ENCODE peak calls at places on chromosomes 12 and 14, in seven cellular contexts. One of them, this sample, is unnamed. For H3K27me3, the result is how much of the 10 kb centered on the place peaks cover.

GRCh38 chr12:93502802-93503623 is 35.7 kb downstream of the MRPL42 start:
- DNase-seq in transverse colon: peak
- DNase-seq in PC-3: peak
- DNase-seq in IMR-90: peak
- DNase-seq in endothelial cell of umbilical vein: peak
- DNase-seq in heart right ventricle: no peak
- DNase-seq in cardiac muscle cell: peak
- DNase-seq in this sample: peak

GRCh38 chr14:99690636-99691035 is 6.5 kb downstream of the CYP46A1 start:
- DNase-seq in PC-3: no peak
- DNase-seq in endothelial cell of umbilical vein: no peak
- DNase-seq in transverse colon: no peak
- DNase-seq in IMR-90: no peak
- DNase-seq in heart right ventricle: no peak
- DNase-seq in cardiac muscle cell: no peak
- DNase-seq in this sample: no peak

GRCh38 chr12:14948672-14949071 is 10.3 kb upstream of the ERP27 start:
- DNase-seq in PC-3: peak
- DNase-seq in heart right ventricle: no peak
- DNase-seq in cardiac muscle cell: peak
- DNase-seq in IMR-90: peak
- DNase-seq in transverse colon: peak
- DNase-seq in endothelial cell of umbilical vein: peak
- DNase-seq in this sample: peak

GRCh38 chr12:86137936-86138335 is 118.3 kb downstream of the MGAT4C start:
- DNase-seq in IMR-90: peak
- DNase-seq in cardiac muscle cell: no peak
- DNase-seq in PC-3: peak
- DNase-seq in endothelial cell of umbilical vein: peak
- DNase-seq in heart right ventricle: no peak
- DNase-seq in transverse colon: no peak
- DNase-seq in this sample: peak

GRCh38 chr14:91365552-91365951 is 52.1 kb downstream of the CCDC88C start:
- DNase-seq in cardiac muscle cell: no peak
- DNase-seq in endothelial cell of umbilical vein: no peak
- DNase-seq in PC-3: no peak
- DNase-seq in heart right ventricle: no peak
- DNase-seq in transverse colon: no peak
- DNase-seq in IMR-90: no peak
- DNase-seq in this sample: no peak

GRCh38 chr12:32896438-32897275 is at the start of gene PKP2:
- DNase-seq in IMR-90: no peak
- DNase-seq in endothelial cell of umbilical vein: peak
- DNase-seq in PC-3: peak
- DNase-seq in transverse colon: peak
- DNase-seq in heart right ventricle: peak
- DNase-seq in cardiac muscle cell: peak
- DNase-seq in this sample: peak

GRCh38 chr12:27319394-27319793 is 13.2 kb upstream of the BMAL2 start:
- DNase-seq in IMR-90: peak
- DNase-seq in heart right ventricle: no peak
- DNase-seq in transverse colon: no peak
- DNase-seq in endothelial cell of umbilical vein: no peak
- DNase-seq in PC-3: peak
- DNase-seq in cardiac muscle cell: no peak
- DNase-seq in this sample: peak

GRCh38 chr14:105480165-105480564 is 5.5 kb downstream of the CRIP2 start:
- DNase-seq in heart right ventricle: no peak
- DNase-seq in transverse colon: no peak
- DNase-seq in PC-3: no peak
- DNase-seq in endothelial cell of umbilical vein: no peak
- DNase-seq in IMR-90: no peak
- DNase-seq in cardiac muscle cell: no peak
- DNase-seq in this sample: no peak

GRCh38 chr12:104399750-104400612 is 56.8 kb upstream of the CHST11 start:
- DNase-seq in transverse colon: no peak
- DNase-seq in heart right ventricle: no peak
- DNase-seq in PC-3: no peak
- DNase-seq in IMR-90: no peak
- DNase-seq in endothelial cell of umbilical vein: no peak
- DNase-seq in cardiac muscle cell: no peak
- DNase-seq in this sample: no peak

GRCh38 chr12:91741932-91742331 is 403.7 kb downstream of the BTG1 start:
- DNase-seq in transverse colon: no peak
- DNase-seq in heart right ventricle: no peak
- DNase-seq in PC-3: no peak
- DNase-seq in IMR-90: peak
- DNase-seq in endothelial cell of umbilical vein: no peak
- DNase-seq in cardiac muscle cell: no peak
- DNase-seq in this sample: no peak

GRCh38 chr12:132366341-132366861 is 37.0 kb upstream of the GALNT9 start:
- DNase-seq in endothelial cell of umbilical vein: no peak
- DNase-seq in IMR-90: no peak
- DNase-seq in transverse colon: no peak
- DNase-seq in cardiac muscle cell: no peak
- DNase-seq in heart right ventricle: no peak
- DNase-seq in PC-3: no peak
- DNase-seq in this sample: no peak

GRCh38 chr12:132364348-132364902 is 35.0 kb upstream of the GALNT9 start:
- DNase-seq in IMR-90: no peak
- DNase-seq in cardiac muscle cell: no peak
- DNase-seq in endothelial cell of umbilical vein: no peak
- DNase-seq in heart right ventricle: no peak
- DNase-seq in transverse colon: no peak
- DNase-seq in PC-3: no peak
- DNase-seq in this sample: no peak

GRCh38 chr12:132362966-132363660 is 33.7 kb upstream of the GALNT9 start:
- DNase-seq in IMR-90: no peak
- DNase-seq in PC-3: no peak
- DNase-seq in cardiac muscle cell: no peak
- DNase-seq in endothelial cell of umbilical vein: no peak
- DNase-seq in heart right ventricle: no peak
- DNase-seq in transverse colon: no peak
- DNase-seq in this sample: no peak

GRCh38 chr12:132363661-132364347 is 34.4 kb upstream of the GALNT9 start:
- DNase-seq in cardiac muscle cell: no peak
- DNase-seq in heart right ventricle: no peak
- DNase-seq in transverse colon: no peak
- DNase-seq in PC-3: no peak
- DNase-seq in endothelial cell of umbilical vein: no peak
- DNase-seq in IMR-90: no peak
- DNase-seq in this sample: no peak

DNA sequence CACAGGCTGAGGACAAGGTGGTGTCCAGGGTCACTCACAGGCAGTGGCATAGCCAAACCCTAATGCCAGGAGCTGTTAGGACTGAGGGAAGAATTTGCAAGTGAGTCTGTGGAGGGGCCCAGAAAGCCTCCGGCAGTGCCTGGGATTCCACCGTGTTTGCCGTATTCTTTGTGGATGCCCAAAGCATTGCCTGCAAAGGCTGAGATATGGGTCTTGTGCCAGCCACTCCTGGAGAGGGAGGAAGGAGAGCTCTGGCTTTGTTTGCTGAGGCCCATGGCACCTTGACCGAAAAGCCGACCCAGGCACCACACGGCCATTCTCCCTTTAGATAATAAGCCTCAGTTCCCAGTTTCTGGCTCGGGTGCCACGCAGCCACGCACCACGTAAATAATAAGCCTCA is 35.8 kb upstream of the GALNT9 start:
- DNase-seq in heart right ventricle: no peak
- DNase-seq in cardiac muscle cell: no peak
- DNase-seq in transverse colon: no peak
- DNase-seq in endothelial cell of umbilical vein: no peak
- DNase-seq in IMR-90: no peak
- DNase-seq in PC-3: no peak
- DNase-seq in this sample: no peak
- H3K27me3 ChIP-seq in heart right ventricle: under half
- H3K27me3 ChIP-seq in cardiac muscle cell: under half
- H3K27me3 ChIP-seq in transverse colon: under half
- H3K27me3 ChIP-seq in endothelial cell of umbilical vein: under half
- H3K27me3 ChIP-seq in IMR-90: under half
- H3K27me3 ChIP-seq in PC-3: under half
- H3K27me3 ChIP-seq in this sample: under half

GRCh38 chr12:53942467-53942997 is 3.9 kb downstream of the HOXC13 start:
- DNase-seq in heart right ventricle: no peak
- DNase-seq in cardiac muscle cell: no peak
- DNase-seq in IMR-90: no peak
- DNase-seq in transverse colon: no peak
- DNase-seq in endothelial cell of umbilical vein: no peak
- DNase-seq in PC-3: no peak
- DNase-seq in this sample: no peak
- H3K27me3 ChIP-seq in heart right ventricle: half or more
- H3K27me3 ChIP-seq in cardiac muscle cell: half or more
- H3K27me3 ChIP-seq in IMR-90: half or more
- H3K27me3 ChIP-seq in transverse colon: half or more
- H3K27me3 ChIP-seq in endothelial cell of umbilical vein: half or more
- H3K27me3 ChIP-seq in PC-3: under half
- H3K27me3 ChIP-seq in this sample: under half

DNA sequence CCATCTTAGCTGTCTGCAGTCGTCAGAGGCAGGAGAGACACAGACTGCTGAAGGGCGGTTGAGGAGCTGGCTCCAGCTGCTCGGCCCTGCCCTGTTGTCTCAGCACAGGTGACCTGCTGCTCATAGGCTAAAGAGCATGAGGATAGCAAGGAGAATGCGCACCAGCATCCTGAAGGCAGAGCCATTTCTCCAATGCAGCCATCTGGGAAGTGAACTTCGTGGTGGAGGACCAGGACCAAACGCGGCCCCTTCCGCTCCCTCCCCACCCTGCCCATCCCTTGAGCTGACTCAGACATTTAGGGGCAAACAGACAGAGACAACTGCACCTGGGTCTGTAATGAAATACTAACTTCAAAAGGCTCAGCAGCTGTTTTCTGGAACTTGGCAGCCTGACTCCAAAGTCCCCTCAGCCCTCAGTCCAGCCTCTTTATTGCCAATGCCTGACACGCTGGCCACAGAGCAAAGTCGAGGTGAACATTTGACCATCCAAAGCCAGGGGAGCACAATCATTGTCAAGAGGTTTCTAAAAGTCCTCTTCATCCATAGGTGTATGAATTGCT is 22.3 kb downstream of the FZD10 start:
- DNase-seq in IMR-90: no peak
- DNase-seq in heart right ventricle: no peak
- DNase-seq in endothelial cell of umbilical vein: no peak
- DNase-seq in PC-3: no peak
- DNase-seq in cardiac muscle cell: no peak
- DNase-seq in transverse colon: no peak
- DNase-seq in this sample: no peak
- H3K27me3 ChIP-seq in IMR-90: under half
- H3K27me3 ChIP-seq in heart right ventricle: under half
- H3K27me3 ChIP-seq in endothelial cell of umbilical vein: under half
- H3K27me3 ChIP-seq in PC-3: under half
- H3K27me3 ChIP-seq in cardiac muscle cell: under half
- H3K27me3 ChIP-seq in transverse colon: under half
- H3K27me3 ChIP-seq in this sample: under half

DNA sequence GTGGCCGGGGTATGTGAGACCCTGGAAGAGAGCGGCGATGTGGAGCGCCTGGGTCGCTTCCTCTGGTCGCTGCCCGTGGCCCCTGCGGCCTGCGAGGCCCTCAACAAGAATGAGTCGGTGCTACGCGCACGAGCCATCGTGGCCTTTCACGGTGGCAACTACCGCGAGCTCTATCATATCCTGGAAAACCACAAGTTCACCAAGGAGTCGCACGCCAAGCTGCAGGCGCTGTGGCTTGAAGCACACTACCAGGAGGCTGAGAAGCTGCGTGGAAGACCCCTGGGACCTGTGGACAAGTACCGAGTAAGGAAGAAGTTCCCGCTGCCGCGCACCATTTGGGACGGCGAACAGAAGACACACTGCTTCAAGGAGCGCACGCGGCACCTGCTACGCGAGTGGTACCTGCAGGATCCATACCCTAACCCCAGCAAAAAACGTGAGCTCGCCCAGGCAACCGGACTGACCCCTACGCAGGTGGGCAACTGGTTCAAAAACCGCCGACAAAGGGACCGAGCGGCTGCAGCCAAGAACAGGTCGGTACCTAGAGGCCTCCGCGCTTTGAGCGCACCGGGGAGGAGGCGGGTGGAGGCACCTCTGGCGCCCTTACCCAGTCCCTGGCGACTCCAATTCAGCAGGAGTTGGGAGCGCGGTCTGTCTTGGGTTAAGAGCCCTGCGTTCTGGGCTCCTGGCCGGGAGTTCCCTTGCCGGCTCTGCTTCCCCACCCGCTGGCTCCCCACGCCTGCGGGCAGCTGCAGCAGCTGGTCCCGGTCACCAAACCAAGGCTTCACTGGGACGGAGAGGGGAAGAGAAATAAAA is 700 bp downstream of the SIX6 start:
- DNase-seq in endothelial cell of umbilical vein: no peak
- DNase-seq in PC-3: no peak
- DNase-seq in transverse colon: no peak
- DNase-seq in cardiac muscle cell: no peak
- DNase-seq in IMR-90: no peak
- DNase-seq in heart right ventricle: no peak
- DNase-seq in this sample: peak
- H3K27me3 ChIP-seq in endothelial cell of umbilical vein: half or more
- H3K27me3 ChIP-seq in PC-3: half or more
- H3K27me3 ChIP-seq in transverse colon: half or more
- H3K27me3 ChIP-seq in cardiac muscle cell: half or more
- H3K27me3 ChIP-seq in IMR-90: half or more
- H3K27me3 ChIP-seq in heart right ventricle: half or more
- H3K27me3 ChIP-seq in this sample: half or more

GRCh38 chr14:21704340-21704737 is 30.7 kb upstream of the OR4E1 start:
- DNase-seq in PC-3: no peak
- DNase-seq in endothelial cell of umbilical vein: no peak
- DNase-seq in cardiac muscle cell: no peak
- DNase-seq in transverse colon: no peak
- DNase-seq in heart right ventricle: no peak
- DNase-seq in IMR-90: no peak
- DNase-seq in this sample: no peak
- H3K27me3 ChIP-seq in PC-3: under half
- H3K27me3 ChIP-seq in endothelial cell of umbilical vein: under half
- H3K27me3 ChIP-seq in cardiac muscle cell: under half
- H3K27me3 ChIP-seq in transverse colon: under half
- H3K27me3 ChIP-seq in heart right ventricle: under half
- H3K27me3 ChIP-seq in IMR-90: under half
- H3K27me3 ChIP-seq in this sample: under half

DNA sequence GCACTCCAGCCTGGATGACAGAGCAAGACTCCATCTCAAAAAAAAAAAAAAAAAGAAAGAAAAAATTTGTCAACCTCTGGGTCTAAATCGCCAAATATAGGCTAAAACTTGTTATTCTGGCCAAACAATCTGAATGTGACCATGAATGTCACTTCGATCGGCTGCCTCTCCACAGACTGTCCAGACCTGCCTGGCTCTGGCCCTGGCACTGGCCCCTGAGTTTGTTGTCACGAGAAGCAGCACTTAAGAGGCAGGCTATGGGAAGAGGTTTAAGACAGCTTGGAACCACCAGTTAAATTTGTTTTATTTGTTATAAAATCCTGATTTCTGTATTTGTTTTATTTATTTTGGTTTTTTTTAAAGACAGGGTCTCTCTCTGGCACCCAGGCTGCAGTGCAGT is 14.5 kb downstream of the WSB2 start:
- DNase-seq in transverse colon: no peak
- DNase-seq in heart right ventricle: peak
- DNase-seq in endothelial cell of umbilical vein: no peak
- DNase-seq in IMR-90: no peak
- DNase-seq in cardiac muscle cell: no peak
- DNase-seq in PC-3: no peak
- DNase-seq in this sample: no peak
- H3K27me3 ChIP-seq in transverse colon: under half
- H3K27me3 ChIP-seq in heart right ventricle: under half
- H3K27me3 ChIP-seq in endothelial cell of umbilical vein: under half
- H3K27me3 ChIP-seq in IMR-90: under half
- H3K27me3 ChIP-seq in cardiac muscle cell: under half
- H3K27me3 ChIP-seq in PC-3: under half
- H3K27me3 ChIP-seq in this sample: under half

This sample was measured in mammary epithelial cell.